ENCODE peak calls at places on chromosomes 16 and 17, in seven cellular contexts. U, X, A, B, K, Q and N are unnamed samples.

GRCh38 chr17:67421869-67422273 is 44.8 kb downstream of the PITPNC1 start:
- DNase-seq in K (no peak), B (peak), U (peak), X (no peak), A (peak), Q (peak), N (peak)

GRCh38 chr17:13337864-13338371 is 263.8 kb downstream of the HS3ST3A1 start:
- DNase-seq in X (peak), U (no peak), B (no peak), Q (peak), K (peak), A (no peak), N (no peak)

GRCh38 chr17:40442392-40443195 is 656 bp upstream of the IGFBP4 start:
- DNase-seq in A (no peak), Q (peak), B (no peak), X (no peak), U (no peak), K (peak), N (no peak)

GRCh38 chr17:42212382-42212781 is 18.1 kb upstream of the GHDC start:
- DNase-seq in K (peak), A (no peak), X (no peak), Q (no peak), U (no peak), B (no peak), N (no peak)

GRCh38 chr16:87762071-87762571 is 3.7 kb downstream of the KLHDC4 start:
- DNase-seq in K (no peak), Q (no peak), U (no peak), A (no peak), X (no peak), B (no peak), N (no peak)

GRCh38 chr16:84785843-84786538 is 33.8 kb upstream of the CRISPLD2 start:
- DNase-seq in Q (peak), B (no peak), U (no peak), A (no peak), X (no peak), K (no peak), N (peak)

GRCh38 chr17:45894022-45894784 is at the start of gene MAPT:
- DNase-seq in A (peak), B (peak), K (peak), U (peak), X (peak), Q (peak), N (peak)

GRCh38 chr17:81322271-81323082 is 27.4 kb upstream of the SLC38A10 start:
- DNase-seq in X (no peak), U (peak), K (no peak), Q (peak), B (no peak), A (no peak), N (no peak)

GRCh38 chr16:69917739-69918138 is 33.4 kb upstream of the CLEC18A start:
- DNase-seq in A (peak), B (no peak), Q (peak), U (no peak), K (peak), X (peak), N (peak)

GRCh38 chr16:85401370-85401916 is 211.7 kb upstream of the GSE1 start:
- DNase-seq in K (peak), X (no peak), U (no peak), B (no peak), A (no peak), Q (no peak), N (no peak)

GRCh38 chr16:84728853-84729424 is 29.1 kb downstream of the USP10 start:
- DNase-seq in B (no peak), Q (no peak), X (no peak), K (no peak), U (no peak), A (no peak), N (no peak)

GRCh38 chr16:49854227-49855203 is 1.4 kb downstream of the ZNF423 start:
- DNase-seq in Q (peak), X (peak), B (no peak), U (no peak), K (peak), A (no peak), N (no peak)